ENCODE peak calls at places on chromosomes 5 and 9, in five cellular contexts. One of them, this sample, is unnamed.

GRCh38 chr9:126421567-126422428 is 95.2 kb downstream of the MVB12B start:
- DNase-seq in stimulated activated CD4-positive, alpha-beta T cell treated with anti-CD3 and anti-CD28 coated beads, Interleukin-12 subunit alpha, Interleukin-12 subunit beta, amount 100 ng/mL, for 24 hours: no peak
- DNase-seq in left ventricle myocardium inferior: no peak
- DNase-seq in dermis blood vessel endothelial cell: no peak
- DNase-seq in NCI-H146: peak; percentile 70
- DNase-seq in this sample: no peak

GRCh38 chr5:10556331-10556807 is 7.5 kb upstream of the ANKRD33B start:
- DNase-seq in NCI-H146: no peak
- DNase-seq in dermis blood vessel endothelial cell: peak; percentile 23
- DNase-seq in stimulated activated CD4-positive, alpha-beta T cell treated with anti-CD3 and anti-CD28 coated beads, Interleukin-12 subunit alpha, Interleukin-12 subunit beta, amount 100 ng/mL, for 24 hours: no peak
- DNase-seq in left ventricle myocardium inferior: no peak
- DNase-seq in this sample: no peak

GRCh38 chr9:893843-894420 is 52.4 kb downstream of the DMRT1 start:
- DNase-seq in NCI-H146: peak; percentile 22
- DNase-seq in dermis blood vessel endothelial cell: peak; percentile 67
- DNase-seq in left ventricle myocardium inferior: no peak
- DNase-seq in stimulated activated CD4-positive, alpha-beta T cell treated with anti-CD3 and anti-CD28 coated beads, Interleukin-12 subunit alpha, Interleukin-12 subunit beta, amount 100 ng/mL, for 24 hours: peak; percentile 50
- DNase-seq in this sample: no peak

GRCh38 chr9:101904845-101905244 is 166.4 kb upstream of the GRIN3A start:
- DNase-seq in stimulated activated CD4-positive, alpha-beta T cell treated with anti-CD3 and anti-CD28 coated beads, Interleukin-12 subunit alpha, Interleukin-12 subunit beta, amount 100 ng/mL, for 24 hours: no peak
- DNase-seq in left ventricle myocardium inferior: no peak
- DNase-seq in NCI-H146: no peak
- DNase-seq in dermis blood vessel endothelial cell: no peak
- DNase-seq in this sample: no peak

GRCh38 chr5:132256086-132256782 is 1.3 kb upstream of the PDLIM4 start:
- DNase-seq in left ventricle myocardium inferior: no peak
- DNase-seq in dermis blood vessel endothelial cell: no peak
- DNase-seq in NCI-H146: no peak
- DNase-seq in stimulated activated CD4-positive, alpha-beta T cell treated with anti-CD3 and anti-CD28 coated beads, Interleukin-12 subunit alpha, Interleukin-12 subunit beta, amount 100 ng/mL, for 24 hours: no peak
- DNase-seq in this sample: no peak

GRCh38 chr5:58672521-58672920 is 89.6 kb downstream of the RAB3C start:
- DNase-seq in NCI-H146: no peak
- DNase-seq in stimulated activated CD4-positive, alpha-beta T cell treated with anti-CD3 and anti-CD28 coated beads, Interleukin-12 subunit alpha, Interleukin-12 subunit beta, amount 100 ng/mL, for 24 hours: no peak
- DNase-seq in dermis blood vessel endothelial cell: no peak
- DNase-seq in left ventricle myocardium inferior: no peak
- DNase-seq in this sample: no peak

GRCh38 chr5:129398279-129398678 is 61.8 kb upstream of the ADAMTS19 start:
- DNase-seq in stimulated activated CD4-positive, alpha-beta T cell treated with anti-CD3 and anti-CD28 coated beads, Interleukin-12 subunit alpha, Interleukin-12 subunit beta, amount 100 ng/mL, for 24 hours: no peak
- DNase-seq in NCI-H146: no peak
- DNase-seq in dermis blood vessel endothelial cell: no peak
- DNase-seq in left ventricle myocardium inferior: no peak
- DNase-seq in this sample: no peak

GRCh38 chr5:14183187-14183939 is 40.2 kb downstream of the TRIO start:
- DNase-seq in left ventricle myocardium inferior: peak; percentile 38
- DNase-seq in stimulated activated CD4-positive, alpha-beta T cell treated with anti-CD3 and anti-CD28 coated beads, Interleukin-12 subunit alpha, Interleukin-12 subunit beta, amount 100 ng/mL, for 24 hours: no peak
- DNase-seq in dermis blood vessel endothelial cell: no peak
- DNase-seq in NCI-H146: no peak
- DNase-seq in this sample: no peak

GRCh38 chr5:180783340-180784052 is 19.1 kb downstream of the MGAT1 start:
- DNase-seq in stimulated activated CD4-positive, alpha-beta T cell treated with anti-CD3 and anti-CD28 coated beads, Interleukin-12 subunit alpha, Interleukin-12 subunit beta, amount 100 ng/mL, for 24 hours: no peak
- DNase-seq in NCI-H146: no peak
- DNase-seq in left ventricle myocardium inferior: no peak
- DNase-seq in dermis blood vessel endothelial cell: no peak
- DNase-seq in this sample: no peak